ENCODE peak calls at places on chromosome 20, in ten cellular contexts. One of them, this sample, is unnamed.

GRCh38 chr20:23586735-23587525 is 18.6 kb upstream of the CST9L start:
- DNase-seq in tibial artery: peak
- DNase-seq in PC-9: no peak
- DNase-seq in tibial nerve: no peak
- DNase-seq in CD8-positive, alpha-beta memory T cell: no peak
- DNase-seq in ovary: no peak
- DNase-seq in esophagus squamous epithelium: no peak
- DNase-seq in endodermal cell: peak
- DNase-seq in PC-3: no peak
- DNase-seq in CD4-positive, alpha-beta memory T cell: no peak
- DNase-seq in this sample: no peak

GRCh38 chr20:528923-529594 is 14.5 kb downstream of the CSNK2A1 start:
- DNase-seq in ovary: no peak
- DNase-seq in CD8-positive, alpha-beta memory T cell: no peak
- DNase-seq in CD4-positive, alpha-beta memory T cell: no peak
- DNase-seq in esophagus squamous epithelium: no peak
- DNase-seq in PC-9: peak
- DNase-seq in PC-3: peak
- DNase-seq in endodermal cell: no peak
- DNase-seq in tibial artery: no peak
- DNase-seq in tibial nerve: no peak
- DNase-seq in this sample: no peak

GRCh38 chr20:45308078-45308778 is at the start of gene MATN4:
- DNase-seq in CD4-positive, alpha-beta memory T cell: no peak
- DNase-seq in esophagus squamous epithelium: no peak
- DNase-seq in ovary: no peak
- DNase-seq in PC-3: no peak
- DNase-seq in PC-9: no peak
- DNase-seq in endodermal cell: peak
- DNase-seq in tibial artery: no peak
- DNase-seq in tibial nerve: no peak
- DNase-seq in CD8-positive, alpha-beta memory T cell: no peak
- DNase-seq in this sample: no peak

GRCh38 chr20:327041-327945 is 1.9 kb downstream of the SOX12 start:
- DNase-seq in tibial artery: peak
- DNase-seq in endodermal cell: peak
- DNase-seq in CD8-positive, alpha-beta memory T cell: peak
- DNase-seq in esophagus squamous epithelium: peak
- DNase-seq in PC-9: peak
- DNase-seq in tibial nerve: peak
- DNase-seq in ovary: peak
- DNase-seq in CD4-positive, alpha-beta memory T cell: peak
- DNase-seq in PC-3: peak
- DNase-seq in this sample: peak

GRCh38 chr20:59777321-59777705 is 156.1 kb downstream of the SYCP2 start:
- DNase-seq in ovary: no peak
- DNase-seq in esophagus squamous epithelium: no peak
- DNase-seq in CD4-positive, alpha-beta memory T cell: no peak
- DNase-seq in CD8-positive, alpha-beta memory T cell: no peak
- DNase-seq in tibial artery: no peak
- DNase-seq in endodermal cell: no peak
- DNase-seq in tibial nerve: no peak
- DNase-seq in PC-9: no peak
- DNase-seq in PC-3: no peak
- DNase-seq in this sample: no peak

GRCh38 chr20:59835057-59835447 is 98.4 kb downstream of the SYCP2 start:
- DNase-seq in CD4-positive, alpha-beta memory T cell: no peak
- DNase-seq in PC-9: no peak
- DNase-seq in PC-3: peak
- DNase-seq in tibial artery: no peak
- DNase-seq in esophagus squamous epithelium: no peak
- DNase-seq in tibial nerve: no peak
- DNase-seq in ovary: no peak
- DNase-seq in endodermal cell: no peak
- DNase-seq in CD8-positive, alpha-beta memory T cell: no peak
- DNase-seq in this sample: peak

GRCh38 chr20:17819395-17820093 is 119.8 kb downstream of the BANF2 start:
- DNase-seq in CD4-positive, alpha-beta memory T cell: no peak
- DNase-seq in PC-3: no peak
- DNase-seq in endodermal cell: no peak
- DNase-seq in PC-9: no peak
- DNase-seq in ovary: no peak
- DNase-seq in esophagus squamous epithelium: no peak
- DNase-seq in tibial artery: no peak
- DNase-seq in CD8-positive, alpha-beta memory T cell: no peak
- DNase-seq in tibial nerve: no peak
- DNase-seq in this sample: no peak

GRCh38 chr20:35312348-35312747 is 20.1 kb upstream of the FAM83C start:
- DNase-seq in CD4-positive, alpha-beta memory T cell: no peak
- DNase-seq in PC-9: peak
- DNase-seq in tibial nerve: no peak
- DNase-seq in CD8-positive, alpha-beta memory T cell: no peak
- DNase-seq in ovary: no peak
- DNase-seq in PC-3: peak
- DNase-seq in endodermal cell: no peak
- DNase-seq in esophagus squamous epithelium: no peak
- DNase-seq in tibial artery: no peak
- DNase-seq in this sample: peak

GRCh38 chr20:58676161-58676560 is 16.4 kb upstream of the NPEPL1 start:
- DNase-seq in tibial artery: no peak
- DNase-seq in endodermal cell: no peak
- DNase-seq in CD8-positive, alpha-beta memory T cell: no peak
- DNase-seq in PC-3: no peak
- DNase-seq in esophagus squamous epithelium: no peak
- DNase-seq in CD4-positive, alpha-beta memory T cell: no peak
- DNase-seq in ovary: no peak
- DNase-seq in PC-9: no peak
- DNase-seq in tibial nerve: no peak
- DNase-seq in this sample: no peak

GRCh38 chr20:2942439-2942838 is 69.2 kb downstream of the PTPRA start:
- DNase-seq in ovary: no peak
- DNase-seq in PC-3: no peak
- DNase-seq in PC-9: no peak
- DNase-seq in esophagus squamous epithelium: no peak
- DNase-seq in tibial artery: no peak
- DNase-seq in tibial nerve: no peak
- DNase-seq in CD4-positive, alpha-beta memory T cell: no peak
- DNase-seq in CD8-positive, alpha-beta memory T cell: no peak
- DNase-seq in endodermal cell: no peak
- DNase-seq in this sample: no peak

GRCh38 chr20:63740070-63740500 is 509 bp downstream of the SLC2A4RG start:
- DNase-seq in PC-9: no peak
- DNase-seq in tibial artery: peak
- DNase-seq in CD8-positive, alpha-beta memory T cell: peak
- DNase-seq in esophagus squamous epithelium: no peak
- DNase-seq in tibial nerve: no peak
- DNase-seq in ovary: peak
- DNase-seq in PC-3: peak
- DNase-seq in CD4-positive, alpha-beta memory T cell: peak
- DNase-seq in endodermal cell: no peak
- DNase-seq in this sample: no peak

GRCh38 chr20:44475694-44476560 is at the start of gene TTPAL:
- DNase-seq in esophagus squamous epithelium: peak
- DNase-seq in CD4-positive, alpha-beta memory T cell: peak
- DNase-seq in CD8-positive, alpha-beta memory T cell: peak
- DNase-seq in tibial artery: peak
- DNase-seq in endodermal cell: peak
- DNase-seq in PC-9: peak
- DNase-seq in ovary: peak
- DNase-seq in tibial nerve: peak
- DNase-seq in PC-3: peak
- DNase-seq in this sample: peak

GRCh38 chr20:23139524-23139923 is 53.4 kb upstream of the CD93 start:
- DNase-seq in tibial artery: peak
- DNase-seq in CD8-positive, alpha-beta memory T cell: no peak
- DNase-seq in esophagus squamous epithelium: no peak
- DNase-seq in tibial nerve: no peak
- DNase-seq in endodermal cell: no peak
- DNase-seq in PC-3: no peak
- DNase-seq in PC-9: no peak
- DNase-seq in CD4-positive, alpha-beta memory T cell: no peak
- DNase-seq in ovary: no peak
- DNase-seq in this sample: no peak

GRCh38 chr20:18019068-18019467 is 38.6 kb downstream of the OVOL2 start:
- DNase-seq in esophagus squamous epithelium: no peak
- DNase-seq in PC-9: no peak
- DNase-seq in tibial artery: no peak
- DNase-seq in PC-3: peak
- DNase-seq in endodermal cell: peak
- DNase-seq in tibial nerve: no peak
- DNase-seq in CD4-positive, alpha-beta memory T cell: no peak
- DNase-seq in ovary: no peak
- DNase-seq in CD8-positive, alpha-beta memory T cell: no peak
- DNase-seq in this sample: no peak

GRCh38 chr20:19740503-19740902 is 17.6 kb upstream of the RIN2 start:
- DNase-seq in CD8-positive, alpha-beta memory T cell: no peak
- DNase-seq in tibial artery: no peak
- DNase-seq in tibial nerve: no peak
- DNase-seq in PC-3: no peak
- DNase-seq in esophagus squamous epithelium: no peak
- DNase-seq in endodermal cell: no peak
- DNase-seq in PC-9: no peak
- DNase-seq in CD4-positive, alpha-beta memory T cell: no peak
- DNase-seq in ovary: no peak
- DNase-seq in this sample: no peak

GRCh38 chr20:312067-312466 is 13.3 kb upstream of the SOX12 start:
- DNase-seq in esophagus squamous epithelium: no peak
- DNase-seq in PC-3: no peak
- DNase-seq in PC-9: no peak
- DNase-seq in tibial nerve: no peak
- DNase-seq in CD4-positive, alpha-beta memory T cell: no peak
- DNase-seq in endodermal cell: no peak
- DNase-seq in ovary: no peak
- DNase-seq in tibial artery: no peak
- DNase-seq in CD8-positive, alpha-beta memory T cell: no peak
- DNase-seq in this sample: no peak

DNA sequence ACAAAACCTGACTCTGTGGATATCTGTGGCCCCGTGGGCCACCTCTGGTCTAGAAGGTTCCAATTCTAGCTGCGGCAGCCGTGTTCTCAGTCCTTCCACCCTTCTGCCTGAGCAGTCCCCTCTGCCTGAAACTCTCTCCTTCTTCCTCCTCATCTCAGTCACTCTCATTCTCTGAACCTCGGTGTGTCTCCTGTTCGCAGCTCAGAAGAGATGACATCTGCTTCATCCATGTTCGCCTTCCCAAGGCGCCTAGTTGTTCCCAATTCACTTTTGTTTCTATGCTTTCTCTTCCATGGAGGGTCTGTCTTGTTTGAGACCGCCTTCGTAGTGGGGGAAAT is 95.5 kb downstream of the CEBPB start:
- DNase-seq in PC-9: no peak
- DNase-seq in tibial nerve: no peak
- DNase-seq in ovary: no peak
- DNase-seq in CD4-positive, alpha-beta memory T cell: no peak
- DNase-seq in CD8-positive, alpha-beta memory T cell: no peak
- DNase-seq in PC-3: no peak
- DNase-seq in esophagus squamous epithelium: no peak
- DNase-seq in endodermal cell: no peak
- DNase-seq in tibial artery: no peak
- DNase-seq in this sample: no peak
- H3K4me3 ChIP-seq in PC-9: peak
- H3K4me3 ChIP-seq in tibial nerve: peak
- H3K4me3 ChIP-seq in ovary: no peak
- H3K4me3 ChIP-seq in CD4-positive, alpha-beta memory T cell: no peak
- H3K4me3 ChIP-seq in CD8-positive, alpha-beta memory T cell: no peak
- H3K4me3 ChIP-seq in PC-3: no peak
- H3K4me3 ChIP-seq in esophagus squamous epithelium: no peak
- H3K4me3 ChIP-seq in endodermal cell: no peak
- H3K4me3 ChIP-seq in tibial artery: peak
- H3K4me3 ChIP-seq in this sample: no peak

DNA sequence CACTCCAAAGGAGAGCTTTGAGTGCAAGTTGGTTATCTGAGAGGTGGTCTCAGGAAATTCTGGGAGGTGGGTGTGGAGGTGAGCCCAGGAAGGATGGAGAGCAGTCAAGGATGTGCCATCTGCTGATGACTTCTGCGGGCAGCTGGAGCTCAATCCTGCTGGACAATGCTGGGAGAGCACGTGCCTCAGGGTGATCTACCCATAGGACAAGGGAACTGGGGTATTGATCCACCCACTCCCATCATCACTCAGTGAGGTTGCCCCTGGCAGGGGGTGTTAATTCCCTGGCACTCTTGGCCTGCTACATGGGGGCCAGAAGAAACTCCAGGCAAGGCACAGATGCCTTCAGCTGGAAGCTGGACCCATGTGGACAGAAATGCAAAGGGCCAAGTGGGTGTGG is 7.1 kb upstream of the ZBP1 start:
- DNase-seq in CD8-positive, alpha-beta memory T cell: no peak
- DNase-seq in PC-9: peak
- DNase-seq in endodermal cell: no peak
- DNase-seq in esophagus squamous epithelium: no peak
- DNase-seq in CD4-positive, alpha-beta memory T cell: no peak
- DNase-seq in ovary: no peak
- DNase-seq in PC-3: no peak
- DNase-seq in tibial nerve: no peak
- DNase-seq in tibial artery: no peak
- DNase-seq in this sample: no peak
- H3K27ac ChIP-seq in CD8-positive, alpha-beta memory T cell: peak
- H3K27ac ChIP-seq in PC-9: no peak
- H3K27ac ChIP-seq in endodermal cell: no peak
- H3K27ac ChIP-seq in esophagus squamous epithelium: peak
- H3K27ac ChIP-seq in CD4-positive, alpha-beta memory T cell: peak
- H3K27ac ChIP-seq in ovary: no peak
- H3K27ac ChIP-seq in PC-3: no peak
- H3K27ac ChIP-seq in tibial nerve: peak
- H3K27ac ChIP-seq in tibial artery: peak
- H3K27ac ChIP-seq in this sample: no peak

GRCh38 chr20:33686984-33687366 is 790 bp upstream of the E2F1 start:
- DNase-seq in esophagus squamous epithelium: no peak
- DNase-seq in tibial nerve: no peak
- DNase-seq in CD4-positive, alpha-beta memory T cell: no peak
- DNase-seq in PC-3: no peak
- DNase-seq in endodermal cell: no peak
- DNase-seq in ovary: peak
- DNase-seq in PC-9: no peak
- DNase-seq in tibial artery: no peak
- DNase-seq in CD8-positive, alpha-beta memory T cell: no peak
- DNase-seq in this sample: no peak
- H3K4me3 ChIP-seq in esophagus squamous epithelium: no peak
- H3K4me3 ChIP-seq in tibial nerve: peak
- H3K4me3 ChIP-seq in CD4-positive, alpha-beta memory T cell: no peak
- H3K4me3 ChIP-seq in PC-3: peak
- H3K4me3 ChIP-seq in endodermal cell: peak
- H3K4me3 ChIP-seq in ovary: no peak
- H3K4me3 ChIP-seq in PC-9: peak
- H3K4me3 ChIP-seq in tibial artery: peak
- H3K4me3 ChIP-seq in CD8-positive, alpha-beta memory T cell: peak
- H3K4me3 ChIP-seq in this sample: peak

DNA sequence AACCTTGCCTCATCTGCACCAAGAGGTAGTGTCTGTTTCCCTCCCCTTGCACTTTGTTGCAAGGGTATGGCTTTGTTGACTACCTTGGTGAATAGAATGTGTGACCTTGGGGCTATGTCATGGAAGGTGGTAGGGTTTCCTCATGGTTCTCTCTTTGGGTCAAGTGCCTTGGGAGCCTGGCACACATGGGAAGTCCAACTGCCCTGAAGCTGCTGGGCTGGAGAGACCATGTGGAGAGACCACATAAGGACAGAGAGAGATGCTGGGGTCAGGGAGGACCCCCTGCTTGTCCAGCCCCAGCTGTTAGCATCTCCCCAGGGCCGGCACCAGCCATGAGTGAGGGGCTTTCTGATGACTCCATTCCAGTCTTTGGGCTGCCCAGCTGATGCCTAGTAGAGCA is 95.5 kb upstream of the PAX1 start:
- DNase-seq in CD4-positive, alpha-beta memory T cell: no peak
- DNase-seq in tibial artery: no peak
- DNase-seq in CD8-positive, alpha-beta memory T cell: no peak
- DNase-seq in endodermal cell: no peak
- DNase-seq in ovary: no peak
- DNase-seq in PC-3: no peak
- DNase-seq in PC-9: no peak
- DNase-seq in tibial nerve: no peak
- DNase-seq in esophagus squamous epithelium: no peak
- DNase-seq in this sample: no peak
- H3K27ac ChIP-seq in CD4-positive, alpha-beta memory T cell: no peak
- H3K27ac ChIP-seq in tibial artery: no peak
- H3K27ac ChIP-seq in CD8-positive, alpha-beta memory T cell: no peak
- H3K27ac ChIP-seq in endodermal cell: no peak
- H3K27ac ChIP-seq in ovary: no peak
- H3K27ac ChIP-seq in PC-3: no peak
- H3K27ac ChIP-seq in PC-9: no peak
- H3K27ac ChIP-seq in tibial nerve: no peak
- H3K27ac ChIP-seq in esophagus squamous epithelium: no peak
- H3K27ac ChIP-seq in this sample: no peak